ENCODE peak calls at places on chromosomes 16 and 17, in eight cellular contexts. E is AG10803, Q is bronchial epithelial cell, V is fibroblast of the aortic adventitia, M is GM10248, D is esophagus squamous epithelium, Z is AG04449, U is psoas muscle. S is an unnamed sample.

GRCh38 chr17:40561871-40562611 is 3.2 kb downstream of the CCR7 start:
- DNase-seq in Q (no peak), V (no peak), M (no peak), U (peak), E (no peak), Z (no peak), D (no peak), S (peak)

GRCh38 chr17:81582341-81582740 is 30.2 kb upstream of the FAAP100 start:
- DNase-seq in Q (no peak), Z (no peak), D (no peak), M (no peak), U (no peak), E (peak), V (peak), S (no peak)

GRCh38 chr17:66177048-66177447 is 14.9 kb downstream of the CEP112 start:
- DNase-seq in Q (no peak), D (no peak), E (no peak), M (no peak), Z (no peak), V (no peak), U (no peak), S (no peak)

GRCh38 chr17:41971721-41972523 is 5.3 kb downstream of the CNP start:
- DNase-seq in Q (no peak), D (no peak), E (no peak), M (no peak), Z (no peak), U (peak), V (no peak), S (no peak)

GRCh38 chr16:31474173-31474714 is 2.3 kb downstream of the TGFB1I1 start:
- DNase-seq in M (no peak), V (peak), D (no peak), Q (no peak), E (peak), Z (peak), U (peak), S (no peak)

GRCh38 chr16:4182581-4183257 is 59.2 kb downstream of the SRL start:
- DNase-seq in D (no peak), V (no peak), Q (no peak), E (no peak), Z (no peak), M (peak), U (no peak), S (no peak)

GRCh38 chr17:76957600-76958464 is 89.6 kb downstream of the MGAT5B start:
- DNase-seq in E (peak), V (peak), U (no peak), Q (no peak), D (no peak), Z (no peak), M (no peak), S (no peak)

GRCh38 chr17:59757043-59757824 is 49.8 kb downstream of the VMP1 start:
- DNase-seq in M (no peak), U (no peak), D (no peak), E (peak), V (peak), Z (no peak), Q (no peak), S (no peak)

GRCh38 chr16:68000024-68000423 is 740 bp upstream of the DPEP2 start:
- DNase-seq in Q (no peak), Z (no peak), V (no peak), U (no peak), M (no peak), E (no peak), D (no peak), S (no peak)

GRCh38 chr16:77660311-77660710 is 62.0 kb upstream of the NUDT7 start:
- DNase-seq in D (no peak), U (no peak), M (no peak), Q (peak), V (peak), E (peak), Z (no peak), S (no peak)

GRCh38 chr16:88338896-88339295 is 43.9 kb upstream of the ZNF469 start:
- DNase-seq in Q (no peak), Z (no peak), V (no peak), M (no peak), E (no peak), D (no peak), U (peak), S (no peak)

GRCh38 chr17:3995067-3995466 is 30.8 kb upstream of the ATP2A3 start:
- DNase-seq in E (no peak), Q (no peak), M (no peak), Z (no peak), D (no peak), V (no peak), U (no peak), S (no peak)

GRCh38 chr16:49745434-49745833 is 110.5 kb downstream of the ZNF423 start:
- DNase-seq in Z (no peak), M (no peak), E (no peak), V (no peak), U (no peak), D (no peak), Q (no peak), S (no peak)

GRCh38 chr17:4576729-4577322 is 7.5 kb upstream of the SMTNL2 start:
- DNase-seq in Z (no peak), Q (no peak), E (no peak), U (peak), M (no peak), V (no peak), D (no peak), S (no peak)

GRCh38 chr17:81662002-81662401 is 4.4 kb downstream of the OXLD1 start:
- DNase-seq in D (no peak), V (no peak), U (no peak), Q (no peak), E (no peak), M (no peak), Z (no peak), S (no peak)

DNA sequence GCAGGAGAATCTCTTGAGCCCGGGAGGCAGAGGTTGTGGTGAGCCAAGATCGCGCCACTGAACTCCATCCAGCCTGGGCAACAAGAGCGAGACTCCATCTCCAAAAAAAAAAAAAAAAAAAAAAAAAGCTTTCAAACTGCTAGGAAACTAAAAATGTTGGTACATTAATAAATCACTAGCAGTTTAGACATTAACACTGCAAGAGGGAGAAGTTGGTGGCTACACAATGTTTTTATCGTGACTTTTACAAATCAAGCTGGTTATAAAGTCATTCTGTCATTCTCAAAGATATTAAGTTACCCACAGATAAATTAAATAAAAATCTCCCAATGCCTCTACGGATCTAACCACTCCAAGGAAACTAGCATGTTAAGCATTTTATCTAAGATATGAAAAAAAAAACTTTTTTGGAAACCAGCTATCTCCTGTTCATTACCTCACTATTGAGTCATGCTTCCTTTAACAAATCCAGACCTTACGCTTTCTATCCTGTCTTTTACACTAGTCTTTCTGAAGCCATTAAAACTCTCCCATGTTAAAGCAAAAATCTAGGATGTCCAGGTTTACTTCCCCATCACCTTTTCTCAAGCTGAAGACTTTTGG is 85.9 kb upstream of the SMURF2 start:
- DNase-seq in E (peak), Q (peak), Z (no peak), V (peak), D (no peak), M (no peak), U (no peak), S (no peak)
- TF ChIP-seq CTCF in E (no peak), Q (no peak), Z (no peak), V (no peak), D (no peak), M (no peak), U (no peak), S (no peak)

DNA sequence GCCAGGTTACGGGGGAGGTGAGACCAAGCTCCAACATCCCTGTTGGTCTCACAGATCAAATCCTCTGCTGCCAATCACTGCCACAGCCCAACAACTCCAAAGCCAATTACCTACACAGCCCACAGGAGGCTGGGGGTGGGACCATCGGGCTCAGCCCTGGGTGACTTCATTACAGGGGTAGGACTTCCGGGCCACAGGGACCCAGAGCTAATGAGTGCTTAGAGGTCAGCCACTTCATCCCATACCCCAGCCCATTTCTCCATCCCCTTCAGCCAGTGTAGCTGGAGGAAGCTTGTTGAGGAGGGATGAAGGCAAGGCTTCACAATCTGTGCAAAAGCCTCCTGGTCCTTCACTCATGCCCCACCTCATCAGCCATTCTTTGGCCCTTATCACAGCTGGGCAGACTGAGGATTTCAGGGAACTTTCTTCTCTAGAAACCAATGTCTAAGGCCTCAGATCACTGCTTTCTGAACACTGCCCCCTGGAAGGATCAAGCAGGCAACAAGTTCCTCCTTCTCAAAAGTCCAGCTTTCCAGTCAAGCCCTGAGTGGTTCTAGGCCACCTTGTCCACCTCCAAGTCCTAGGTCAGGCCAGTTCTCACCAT is 5.8 kb downstream of the FOXN1 start:
- DNase-seq in E (no peak), U (no peak), D (no peak), Q (no peak), M (no peak), Z (no peak), V (no peak), S (no peak)
- TF ChIP-seq CTCF in E (no peak), U (no peak), D (no peak), Q (no peak), M (no peak), Z (no peak), V (no peak), S (no peak)

DNA sequence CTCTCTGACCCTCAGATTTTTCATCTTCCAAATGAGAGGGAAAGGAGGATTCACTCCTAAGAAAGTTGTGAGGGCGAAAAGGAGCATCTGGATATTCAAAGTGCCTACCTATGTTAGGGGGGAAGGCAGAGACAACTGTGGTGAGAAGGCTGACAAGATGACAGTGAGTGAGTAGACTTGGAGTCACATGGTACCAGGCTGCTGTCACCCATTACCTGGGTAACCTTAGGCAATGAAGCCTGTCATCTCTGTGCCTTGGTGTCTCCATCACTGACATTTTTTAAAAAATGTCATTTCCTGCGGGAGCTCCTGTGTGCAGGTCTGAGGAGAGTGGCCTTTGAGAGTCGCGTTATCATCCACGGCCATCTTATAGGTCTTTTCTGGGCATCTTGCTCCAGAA is 124.0 kb downstream of the MAF start:
- DNase-seq in U (no peak), M (no peak), Q (no peak), V (no peak), D (no peak), Z (no peak), E (no peak), S (no peak)
- TF ChIP-seq CTCF in U (no peak), M (no peak), Q (no peak), V (no peak), D (no peak), Z (no peak), E (no peak), S (no peak)

DNA sequence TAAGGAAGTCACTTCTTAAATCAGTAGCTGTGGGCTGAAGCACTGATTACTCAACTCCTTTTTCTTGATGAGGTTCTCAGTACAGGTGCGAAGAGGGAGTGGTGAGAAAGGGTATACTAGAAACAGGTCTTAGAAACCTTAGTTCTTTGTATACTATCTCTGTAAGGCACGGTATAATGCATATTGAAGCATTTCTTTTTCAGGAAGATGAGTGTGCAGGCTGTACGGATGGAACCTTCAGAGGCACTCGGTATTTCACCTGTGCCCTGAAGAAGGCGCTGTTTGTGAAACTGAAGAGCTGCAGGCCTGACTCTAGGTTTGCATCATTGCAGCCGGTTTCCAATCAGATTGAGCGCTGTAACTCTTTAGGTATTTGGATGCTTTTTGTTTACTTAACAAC is 39.2 kb downstream of the CYLD start:
- DNase-seq in Q (no peak), D (no peak), M (no peak), Z (no peak), E (no peak), V (no peak), U (no peak), S (peak)
- TF ChIP-seq CTCF in Q (no peak), D (peak), M (no peak), Z (no peak), E (no peak), V (no peak), U (no peak), S (peak)

GRCh38 chr16:47204736-47205499 is 61.2 kb upstream of the NETO2 start:
- DNase-seq in D (no peak), M (no peak), Q (no peak), U (no peak), Z (no peak), E (no peak), V (no peak), S (no peak)
- TF ChIP-seq CTCF in D (no peak), M (peak), Q (no peak), U (no peak), Z (no peak), E (no peak), V (no peak), S (no peak)

S was measured in activated CD8-positive, alpha-beta T cell treated with anti-CD3 and anti-CD28 coated beads for 36 hours.